ENCODE peak calls at places on chromosomes 3 and 15, in four cellular contexts. One of them, this sample, is unnamed.

GRCh38 chr3:114624047-114624445 is 330.2 kb downstream of the TIGIT start:
- DNase-seq in HFF-Myc: no peak
- DNase-seq in fibroblast of mammary gland: peak; percentile 68
- DNase-seq in cardiac muscle cell: peak; percentile 18
- DNase-seq in this sample: no peak

GRCh38 chr3:88105325-88105724 is 44.4 kb upstream of the C3orf38 start:
- DNase-seq in fibroblast of mammary gland: peak; percentile 25
- DNase-seq in cardiac muscle cell: no peak
- DNase-seq in HFF-Myc: no peak
- DNase-seq in this sample: no peak

GRCh38 chr3:78907367-78907766 is 860.4 kb downstream of the ROBO1 start:
- DNase-seq in HFF-Myc: no peak
- DNase-seq in fibroblast of mammary gland: peak; percentile 38
- DNase-seq in cardiac muscle cell: no peak
- DNase-seq in this sample: no peak

GRCh38 chr15:28960979-28961378 is 75.2 kb downstream of the APBA2 start:
- DNase-seq in HFF-Myc: peak; percentile 67
- DNase-seq in cardiac muscle cell: peak; percentile 8
- DNase-seq in fibroblast of mammary gland: peak; percentile 77
- DNase-seq in this sample: no peak

GRCh38 chr15:80660114-80660513 is 35.0 kb upstream of the ABHD17C start:
- DNase-seq in cardiac muscle cell: peak; percentile 31
- DNase-seq in fibroblast of mammary gland: peak; percentile 66
- DNase-seq in HFF-Myc: no peak
- DNase-seq in this sample: peak; percentile 40

GRCh38 chr3:30894521-30895289 is at the start of gene GADL1:
- DNase-seq in fibroblast of mammary gland: peak; percentile 10
- DNase-seq in cardiac muscle cell: peak; percentile 77
- DNase-seq in HFF-Myc: no peak
- DNase-seq in this sample: peak; percentile 70

GRCh38 chr3:138328341-138328740 is 1.3 kb downstream of the NME9 start:
- DNase-seq in HFF-Myc: no peak
- DNase-seq in cardiac muscle cell: peak; percentile 34
- DNase-seq in fibroblast of mammary gland: peak; percentile 53
- DNase-seq in this sample: no peak

GRCh38 chr15:64452988-64453688 is 7.2 kb upstream of the ZNF609 start:
- DNase-seq in HFF-Myc: no peak
- DNase-seq in fibroblast of mammary gland: no peak
- DNase-seq in cardiac muscle cell: no peak
- DNase-seq in this sample: peak; percentile 37

GRCh38 chr3:156323466-156323865 is 203.1 kb downstream of the KCNAB1 start:
- DNase-seq in HFF-Myc: no peak
- DNase-seq in cardiac muscle cell: no peak
- DNase-seq in fibroblast of mammary gland: peak; percentile 54
- DNase-seq in this sample: no peak

GRCh38 chr15:63968700-63969099 is 77.6 kb downstream of the DAPK2 start:
- DNase-seq in HFF-Myc: no peak
- DNase-seq in cardiac muscle cell: no peak
- DNase-seq in fibroblast of mammary gland: no peak
- DNase-seq in this sample: no peak

GRCh38 chr3:141240290-141241247 is 8.9 kb downstream of the PXYLP1 start:
- DNase-seq in cardiac muscle cell: no peak
- DNase-seq in HFF-Myc: peak; percentile 60
- DNase-seq in fibroblast of mammary gland: peak; percentile 83
- DNase-seq in this sample: no peak

GRCh38 chr3:120324185-120324584 is 25.0 kb downstream of the LRRC58 start:
- DNase-seq in cardiac muscle cell: no peak
- DNase-seq in fibroblast of mammary gland: peak; percentile 51
- DNase-seq in HFF-Myc: no peak
- DNase-seq in this sample: no peak

GRCh38 chr3:51721062-51721745 is 14.3 kb downstream of the GRM2 start:
- DNase-seq in HFF-Myc: no peak
- DNase-seq in fibroblast of mammary gland: no peak
- DNase-seq in cardiac muscle cell: no peak
- DNase-seq in this sample: no peak

GRCh38 chr3:129046037-129046731 is 14.4 kb upstream of the GP9 start:
- DNase-seq in fibroblast of mammary gland: no peak
- DNase-seq in HFF-Myc: no peak
- DNase-seq in cardiac muscle cell: no peak
- DNase-seq in this sample: no peak

GRCh38 chr15:84929795-84930371 is 45.4 kb downstream of the SLC28A1 start:
- DNase-seq in cardiac muscle cell: peak; percentile 34
- DNase-seq in HFF-Myc: no peak
- DNase-seq in fibroblast of mammary gland: peak; percentile 22
- DNase-seq in this sample: no peak

GRCh38 chr3:141278196-141279073 is 46.8 kb downstream of the PXYLP1 start:
- DNase-seq in fibroblast of mammary gland: peak; percentile 61
- DNase-seq in cardiac muscle cell: no peak
- DNase-seq in HFF-Myc: no peak
- DNase-seq in this sample: no peak

GRCh38 chr15:82305621-82306048 is 43.0 kb downstream of the SAXO2 start:
- DNase-seq in HFF-Myc: no peak
- DNase-seq in cardiac muscle cell: no peak
- DNase-seq in fibroblast of mammary gland: no peak
- DNase-seq in this sample: no peak

GRCh38 chr15:43879386-43880355 is 52.9 kb downstream of the WDR76 start:
- DNase-seq in HFF-Myc: no peak
- DNase-seq in fibroblast of mammary gland: no peak
- DNase-seq in cardiac muscle cell: peak; percentile 88
- DNase-seq in this sample: no peak

GRCh38 chr3:169760479-169760878 is 4.4 kb downstream of the TERC start:
- DNase-seq in cardiac muscle cell: no peak
- DNase-seq in HFF-Myc: peak; percentile 35
- DNase-seq in fibroblast of mammary gland: peak; percentile 83
- DNase-seq in this sample: no peak

GRCh38 chr15:57237676-57238075 is 138.6 kb upstream of the CGNL1 start:
- DNase-seq in HFF-Myc: no peak
- DNase-seq in fibroblast of mammary gland: no peak
- DNase-seq in cardiac muscle cell: no peak
- DNase-seq in this sample: no peak

GRCh38 chr3:71276531-71276930 is 307.0 kb downstream of the FOXP1 start:
- DNase-seq in cardiac muscle cell: no peak
- DNase-seq in HFF-Myc: no peak
- DNase-seq in fibroblast of mammary gland: no peak
- DNase-seq in this sample: no peak

DNA sequence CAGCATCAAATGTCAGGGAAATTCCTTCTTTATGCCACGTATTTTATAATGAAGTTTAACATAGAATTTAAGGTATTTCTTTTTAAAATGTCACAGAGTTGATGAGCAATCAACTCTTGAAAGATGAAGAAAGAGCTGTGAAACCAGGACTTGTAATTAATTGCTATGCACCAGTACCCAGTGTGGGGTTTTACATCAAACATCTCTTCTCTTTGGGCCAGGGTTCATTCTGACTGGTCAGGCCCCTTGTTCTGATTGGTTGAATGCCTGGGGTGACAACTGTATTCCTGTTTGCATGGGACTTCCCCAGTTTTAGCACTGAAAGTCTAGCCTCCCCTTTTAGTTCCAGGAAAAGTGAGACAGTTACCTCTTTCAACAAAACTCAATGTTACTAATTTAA is 40.1 kb upstream of the PTPRG start:
- DNase-seq in HFF-Myc: no peak
- DNase-seq in cardiac muscle cell: no peak
- DNase-seq in fibroblast of mammary gland: no peak
- DNase-seq in this sample: no peak
- TF ChIP-seq CTCF in HFF-Myc: no peak
- TF ChIP-seq CTCF in cardiac muscle cell: no peak
- TF ChIP-seq CTCF in fibroblast of mammary gland: no peak
- TF ChIP-seq CTCF in this sample: no peak

DNA sequence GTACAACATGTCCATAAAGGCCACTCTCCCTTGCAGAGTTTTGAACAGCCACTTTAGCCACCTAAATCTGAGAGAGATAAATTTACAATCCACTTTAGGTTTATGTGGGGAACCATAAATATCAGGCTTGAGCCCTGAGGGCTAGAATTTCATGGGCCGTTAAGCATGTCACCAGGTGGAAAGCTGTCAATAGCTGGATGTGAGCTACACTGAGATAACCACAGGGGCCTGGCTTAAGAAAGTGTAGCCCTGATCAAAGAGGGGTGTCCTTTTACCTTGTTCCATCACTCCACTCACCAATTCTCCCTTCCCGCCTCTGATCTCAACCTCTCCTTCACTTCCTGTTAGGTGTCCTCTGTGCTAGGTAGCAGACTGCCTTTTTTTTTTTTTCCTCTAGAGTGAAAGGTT is 172.8 kb upstream of the ICE2 start:
- DNase-seq in fibroblast of mammary gland: no peak
- DNase-seq in cardiac muscle cell: peak; percentile 34
- DNase-seq in HFF-Myc: no peak
- DNase-seq in this sample: no peak
- TF ChIP-seq CTCF in fibroblast of mammary gland: no peak
- TF ChIP-seq CTCF in cardiac muscle cell: no peak
- TF ChIP-seq CTCF in HFF-Myc: no peak
- TF ChIP-seq CTCF in this sample: no peak

GRCh38 chr15:69559440-69560215 is 107.0 kb downstream of the RPLP1 start:
- DNase-seq in cardiac muscle cell: no peak
- DNase-seq in HFF-Myc: no peak
- DNase-seq in fibroblast of mammary gland: peak; percentile 18
- DNase-seq in this sample: no peak

GRCh38 chr15:69556344-69556743 is 103.7 kb downstream of the RPLP1 start:
- DNase-seq in cardiac muscle cell: no peak
- DNase-seq in HFF-Myc: no peak
- DNase-seq in fibroblast of mammary gland: no peak
- DNase-seq in this sample: no peak

GRCh38 chr15:69555080-69555479 is 102.5 kb downstream of the RPLP1 start:
- DNase-seq in HFF-Myc: no peak
- DNase-seq in fibroblast of mammary gland: no peak
- DNase-seq in cardiac muscle cell: no peak
- DNase-seq in this sample: no peak

GRCh38 chr15:69557340-69558137 is 104.9 kb downstream of the RPLP1 start:
- DNase-seq in fibroblast of mammary gland: peak; percentile 94
- DNase-seq in cardiac muscle cell: no peak
- DNase-seq in HFF-Myc: peak; percentile 74
- DNase-seq in this sample: no peak

DNA sequence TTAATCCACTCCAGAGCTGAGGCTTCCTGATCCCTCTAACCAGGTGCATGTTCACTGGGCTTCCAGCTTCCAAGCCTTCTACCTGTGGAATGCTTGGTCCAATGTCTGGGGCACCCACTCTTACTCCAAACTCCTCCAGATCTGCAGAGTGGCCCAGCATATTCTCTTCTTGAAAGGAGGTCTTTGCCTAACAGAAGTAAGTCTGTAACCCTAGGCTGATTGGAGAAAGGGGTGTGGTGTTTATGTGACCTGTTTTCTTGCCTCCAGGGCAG is 105.5 kb downstream of the RPLP1 start:
- DNase-seq in cardiac muscle cell: no peak
- DNase-seq in fibroblast of mammary gland: no peak
- DNase-seq in HFF-Myc: no peak
- DNase-seq in this sample: no peak
- TF ChIP-seq CTCF in cardiac muscle cell: no peak
- TF ChIP-seq CTCF in fibroblast of mammary gland: no peak
- TF ChIP-seq CTCF in HFF-Myc: no peak
- TF ChIP-seq CTCF in this sample: no peak

DNA sequence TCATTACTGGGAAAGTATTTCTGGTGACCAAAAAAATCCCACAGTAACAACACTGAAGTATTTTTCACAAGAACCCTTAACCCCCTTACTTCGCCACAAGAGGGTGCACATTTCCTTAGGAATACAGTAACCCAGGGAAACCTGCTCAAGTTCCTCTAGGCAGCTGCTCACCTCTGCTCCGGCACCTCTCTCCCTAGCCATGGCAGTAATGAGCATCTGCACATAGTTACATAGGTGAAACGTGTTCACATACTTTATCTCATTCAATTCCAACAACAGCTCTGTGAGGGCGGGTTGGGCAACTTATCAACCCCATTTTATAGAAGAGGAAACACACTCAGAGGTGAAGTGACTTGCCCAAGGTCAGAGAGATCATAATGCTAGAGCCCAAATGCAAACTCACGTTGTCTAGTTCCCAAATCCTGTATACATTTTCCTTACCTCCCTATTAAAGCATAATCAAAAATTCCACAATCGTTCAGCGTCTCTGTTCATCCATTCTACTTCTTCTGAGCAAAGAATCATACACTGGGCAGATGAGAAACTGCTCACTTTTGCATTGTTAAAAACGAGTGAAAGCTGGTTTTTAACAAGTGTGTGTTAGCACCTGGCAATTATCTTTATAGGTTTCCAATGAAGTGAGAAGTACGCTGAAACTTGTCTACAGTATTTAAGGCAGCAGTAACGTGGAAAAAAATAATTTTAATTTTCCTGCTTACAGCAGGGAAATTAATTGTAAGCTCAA is 90.7 kb downstream of the IGF2BP2 start:
- DNase-seq in cardiac muscle cell: peak; percentile 78
- DNase-seq in HFF-Myc: no peak
- DNase-seq in fibroblast of mammary gland: peak; percentile 90
- DNase-seq in this sample: no peak
- TF ChIP-seq CTCF in cardiac muscle cell: peak; percentile 70
- TF ChIP-seq CTCF in HFF-Myc: peak; percentile 65
- TF ChIP-seq CTCF in fibroblast of mammary gland: peak; percentile 77
- TF ChIP-seq CTCF in this sample: peak; percentile 63

GRCh38 chr3:154040283-154040682 is 80.9 kb upstream of the ARHGEF26 start:
- DNase-seq in cardiac muscle cell: no peak
- DNase-seq in fibroblast of mammary gland: peak; percentile 37
- DNase-seq in HFF-Myc: no peak
- DNase-seq in this sample: no peak
- TF ChIP-seq CTCF in cardiac muscle cell: peak; percentile 41
- TF ChIP-seq CTCF in fibroblast of mammary gland: peak; percentile 45
- TF ChIP-seq CTCF in HFF-Myc: peak; percentile 11
- TF ChIP-seq CTCF in this sample: peak; percentile 46

GRCh38 chr3:13299531-13300155 is 120.5 kb downstream of the NUP210 start:
- DNase-seq in HFF-Myc: no peak
- DNase-seq in fibroblast of mammary gland: no peak
- DNase-seq in cardiac muscle cell: no peak
- DNase-seq in this sample: no peak
- TF ChIP-seq CTCF in HFF-Myc: no peak
- TF ChIP-seq CTCF in fibroblast of mammary gland: no peak
- TF ChIP-seq CTCF in cardiac muscle cell: no peak
- TF ChIP-seq CTCF in this sample: no peak

DNA sequence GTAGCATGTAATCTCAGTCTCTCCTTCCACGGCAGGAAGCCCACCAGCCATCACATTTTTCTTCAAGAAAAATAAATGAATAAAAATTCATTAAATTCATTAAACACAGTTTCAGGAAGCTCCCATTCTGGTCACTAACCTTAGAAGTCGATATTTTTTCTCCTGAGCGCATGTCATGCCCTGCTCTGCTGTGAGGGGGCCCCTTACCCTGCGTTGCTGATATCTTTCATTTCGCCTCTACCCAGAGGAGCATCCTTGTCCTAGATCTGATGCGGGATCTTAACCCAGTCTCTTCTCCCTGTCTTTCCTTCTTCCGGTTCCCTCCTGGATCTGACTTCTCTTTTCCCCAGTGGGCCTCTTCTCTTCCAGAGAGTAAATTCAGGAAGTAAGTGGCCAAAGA is 1.3 kb upstream of the ILDR1 start:
- DNase-seq in HFF-Myc: no peak
- DNase-seq in cardiac muscle cell: no peak
- DNase-seq in fibroblast of mammary gland: no peak
- DNase-seq in this sample: no peak
- TF ChIP-seq CTCF in HFF-Myc: no peak
- TF ChIP-seq CTCF in cardiac muscle cell: no peak
- TF ChIP-seq CTCF in fibroblast of mammary gland: no peak
- TF ChIP-seq CTCF in this sample: no peak

GRCh38 chr3:1272541-1273265 is 179.9 kb downstream of the CNTN6 start:
- DNase-seq in cardiac muscle cell: no peak
- DNase-seq in fibroblast of mammary gland: no peak
- DNase-seq in HFF-Myc: no peak
- DNase-seq in this sample: no peak
- TF ChIP-seq CTCF in cardiac muscle cell: no peak
- TF ChIP-seq CTCF in fibroblast of mammary gland: no peak
- TF ChIP-seq CTCF in HFF-Myc: no peak
- TF ChIP-seq CTCF in this sample: no peak

GRCh38 chr3:146163584-146163983 is 2.6 kb upstream of the PLOD2 start:
- DNase-seq in cardiac muscle cell: no peak
- DNase-seq in fibroblast of mammary gland: peak; percentile 97
- DNase-seq in HFF-Myc: no peak
- DNase-seq in this sample: no peak
- TF ChIP-seq CTCF in cardiac muscle cell: peak; percentile 21
- TF ChIP-seq CTCF in fibroblast of mammary gland: peak; percentile 20
- TF ChIP-seq CTCF in HFF-Myc: no peak
- TF ChIP-seq CTCF in this sample: peak; percentile 35

This sample was measured in glutamatergic neuron.